ENCODE peak calls at places on chromosome 13, in four cellular contexts. O is IMR-90, D is A549, F is K562. M is an unnamed sample.

GRCh38 chr13:59770451-59770850 is 393.3 kb downstream of the DIAPH3 start:
- DNase-seq in O (no peak), D (no peak), F (no peak), M (no peak)

GRCh38 chr13:46632171-46632570 is 79.2 kb downstream of the LRCH1 start:
- DNase-seq in O (no peak), D (no peak), F (no peak), M (no peak)

GRCh38 chr13:59787679-59788078 is 376.0 kb downstream of the DIAPH3 start:
- DNase-seq in O (no peak), D (no peak), F (no peak), M (no peak)

GRCh38 chr13:59126474-59126873 is 1037.3 kb downstream of the DIAPH3 start:
- DNase-seq in O (no peak), D (no peak), F (no peak), M (no peak)

GRCh38 chr13:113926951-113927660 is 46.8 kb downstream of the C13orf46 start:
- DNase-seq in O (no peak), D (no peak), F (no peak), M (no peak)

GRCh38 chr13:33490461-33491327 is 205.1 kb upstream of the STARD13 start:
- DNase-seq in O (no peak), D (no peak), F (peak), M (no peak)

GRCh38 chr13:94811753-94812152 is 99.4 kb upstream of the SOX21 start:
- DNase-seq in O (no peak), D (no peak), F (no peak), M (no peak)

GRCh38 chr13:44583126-44583525 is 7.0 kb upstream of the TSC22D1 start:
- DNase-seq in O (peak), D (no peak), F (no peak), M (no peak)

GRCh38 chr13:99970761-99971575 is 599 bp downstream of the ZIC5 start:
- DNase-seq in O (no peak), D (no peak), F (peak), M (no peak)
- TF ChIP-seq CEBPB in O (no peak), D (no peak), F (no peak), M (no peak)

DNA sequence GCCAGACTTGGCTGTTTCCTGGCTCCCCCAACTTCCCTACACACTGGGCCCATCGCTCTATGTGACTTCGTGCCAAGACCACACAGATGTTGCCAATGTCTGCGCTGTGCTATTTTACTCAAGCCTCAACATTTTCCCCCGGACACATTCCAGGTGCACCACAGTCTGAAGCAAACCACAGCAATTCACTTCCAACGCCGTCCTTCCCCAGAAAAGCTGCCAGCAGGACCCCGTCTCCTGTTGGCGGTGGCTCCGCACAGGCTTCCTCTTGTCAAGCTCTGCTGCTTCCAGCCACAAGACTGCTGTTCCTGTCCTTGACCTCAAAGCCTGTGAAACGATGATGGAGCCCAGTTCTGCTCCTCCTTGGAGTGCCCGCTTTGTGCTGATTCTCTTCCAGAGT is 100.7 kb downstream of the CRYL1 start:
- DNase-seq in O (no peak), D (no peak), F (no peak), M (no peak)
- TF ChIP-seq CEBPB in O (no peak), D (no peak), F (no peak), M (no peak)

GRCh38 chr13:25930655-25931054 is 121.2 kb downstream of the SHISA2 start:
- DNase-seq in O (no peak), D (no peak), F (no peak), M (no peak)

GRCh38 chr13:25927966-25928365 is 123.8 kb downstream of the SHISA2 start:
- DNase-seq in O (no peak), D (no peak), F (no peak), M (no peak)

GRCh38 chr13:25928941-25929505 is 122.8 kb downstream of the SHISA2 start:
- DNase-seq in O (no peak), D (no peak), F (no peak), M (no peak)

GRCh38 chr13:25929816-25930215 is 122.0 kb downstream of the SHISA2 start:
- DNase-seq in O (no peak), D (no peak), F (no peak), M (no peak)

DNA sequence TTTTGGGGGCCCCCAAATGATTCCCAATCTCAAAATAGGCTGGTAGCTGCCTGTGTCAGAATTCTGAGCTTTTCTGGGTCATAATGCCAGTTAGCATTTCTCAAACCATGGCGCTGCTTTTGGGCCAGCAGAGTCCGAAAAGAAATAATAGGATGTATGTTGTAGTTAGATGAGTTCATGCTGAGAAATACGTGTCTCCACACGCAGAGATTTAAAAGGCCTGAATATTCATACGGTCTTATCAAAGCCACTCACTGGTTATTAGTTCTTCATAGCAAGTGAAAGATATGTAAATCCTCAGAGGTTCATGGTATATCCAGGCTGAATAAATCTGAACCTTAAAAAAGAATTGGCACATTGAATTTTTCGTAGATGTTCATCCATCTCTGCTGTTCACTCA is 124.5 kb downstream of the SHISA2 start:
- DNase-seq in O (no peak), D (no peak), F (no peak), M (no peak)
- TF ChIP-seq CEBPB in O (no peak), D (no peak), F (no peak), M (no peak)

DNA sequence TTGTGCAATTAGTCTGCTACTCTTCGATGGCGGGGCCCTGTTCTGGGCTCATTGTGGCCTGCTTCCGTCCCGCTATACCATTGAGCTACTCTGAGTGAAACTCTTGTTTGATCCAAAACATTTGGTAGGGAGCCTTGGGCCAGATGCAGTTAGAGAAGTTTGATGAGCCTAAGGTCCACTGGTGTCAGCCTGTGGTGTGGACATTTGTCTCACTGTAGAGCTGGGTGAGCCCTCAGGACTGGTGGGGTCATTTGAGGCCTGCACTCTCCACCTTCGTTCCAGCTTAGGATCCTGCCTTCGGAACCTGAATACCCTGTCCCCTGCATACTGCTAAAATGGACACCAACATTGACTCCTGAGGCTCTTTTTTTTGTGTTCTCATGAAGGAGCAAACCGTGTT is 6.9 kb downstream of the UBAC2 start:
- DNase-seq in O (no peak), D (no peak), F (no peak), M (no peak)
- TF ChIP-seq CEBPB in O (no peak), D (no peak), F (no peak), M (no peak)